ENCODE peak calls at places on chromosome 18, in seven cellular contexts. One of them, this sample, is unnamed.

GRCh38 chr18:65526099-65526498 is 224.7 kb upstream of the CDH7 start:
- DNase-seq in mesendoderm: no peak
- DNase-seq in IMR-90: no peak
- DNase-seq in H1: no peak
- DNase-seq in mesenchymal stem cell: no peak
- DNase-seq in trophoblast cell: no peak
- DNase-seq in H9: no peak
- DNase-seq in this sample: no peak

GRCh38 chr18:77346446-77346845 is 96.8 kb downstream of the GALR1 start:
- DNase-seq in IMR-90: no peak
- DNase-seq in mesendoderm: no peak
- DNase-seq in H9: no peak
- DNase-seq in mesenchymal stem cell: no peak
- DNase-seq in H1: no peak
- DNase-seq in trophoblast cell: no peak
- DNase-seq in this sample: no peak

GRCh38 chr18:66523219-66523991 is 80.5 kb downstream of the CDH19 start:
- DNase-seq in H1: no peak
- DNase-seq in mesenchymal stem cell: no peak
- DNase-seq in trophoblast cell: no peak
- DNase-seq in mesendoderm: no peak
- DNase-seq in IMR-90: no peak
- DNase-seq in H9: no peak
- DNase-seq in this sample: no peak

GRCh38 chr18:8868276-8868675 is 162.9 kb downstream of the MTCL1 start:
- DNase-seq in H9: no peak
- DNase-seq in trophoblast cell: no peak
- DNase-seq in IMR-90: no peak
- DNase-seq in mesendoderm: peak; percentile 89
- DNase-seq in mesenchymal stem cell: no peak
- DNase-seq in H1: no peak
- DNase-seq in this sample: no peak

GRCh38 chr18:22169011-22169888 is at the start of gene GATA6:
- DNase-seq in trophoblast cell: peak; percentile 89
- DNase-seq in H1: peak; percentile 80
- DNase-seq in IMR-90: peak; percentile 91
- DNase-seq in mesendoderm: peak; percentile 98
- DNase-seq in H9: peak; percentile 90
- DNase-seq in mesenchymal stem cell: peak; percentile 93
- DNase-seq in this sample: peak; percentile 73

GRCh38 chr18:22168360-22168921 is 948 bp upstream of the GATA6 start:
- DNase-seq in H9: peak; percentile 52
- DNase-seq in H1: no peak
- DNase-seq in mesendoderm: peak; percentile 90
- DNase-seq in IMR-90: no peak
- DNase-seq in trophoblast cell: peak; percentile 74
- DNase-seq in mesenchymal stem cell: peak; percentile 53
- DNase-seq in this sample: no peak

GRCh38 chr18:50628543-50628905 is 68.6 kb downstream of the MAPK4 start:
- DNase-seq in IMR-90: no peak
- DNase-seq in mesendoderm: no peak
- DNase-seq in trophoblast cell: no peak
- DNase-seq in mesenchymal stem cell: no peak
- DNase-seq in H9: no peak
- DNase-seq in H1: no peak
- DNase-seq in this sample: no peak

GRCh38 chr18:67875936-67876335 is 359.4 kb upstream of the DSEL start:
- DNase-seq in mesendoderm: no peak
- DNase-seq in mesenchymal stem cell: peak; percentile 63
- DNase-seq in trophoblast cell: no peak
- DNase-seq in H1: no peak
- DNase-seq in IMR-90: peak; percentile 45
- DNase-seq in H9: no peak
- DNase-seq in this sample: no peak

GRCh38 chr18:56148373-56148772 is 490.0 kb downstream of the TXNL1 start:
- DNase-seq in trophoblast cell: no peak
- DNase-seq in H9: no peak
- DNase-seq in mesenchymal stem cell: peak; percentile 30
- DNase-seq in IMR-90: peak; percentile 97
- DNase-seq in mesendoderm: peak; percentile 45
- DNase-seq in H1: no peak
- DNase-seq in this sample: no peak

GRCh38 chr18:77124452-77124922 is 8.1 kb downstream of the MBP start:
- DNase-seq in IMR-90: no peak
- DNase-seq in mesendoderm: peak; percentile 59
- DNase-seq in H9: no peak
- DNase-seq in trophoblast cell: no peak
- DNase-seq in mesenchymal stem cell: no peak
- DNase-seq in H1: no peak
- DNase-seq in this sample: no peak

GRCh38 chr18:7941533-7941932 is 374.4 kb downstream of the PTPRM start:
- DNase-seq in trophoblast cell: no peak
- DNase-seq in IMR-90: no peak
- DNase-seq in H9: no peak
- DNase-seq in H1: no peak
- DNase-seq in mesenchymal stem cell: no peak
- DNase-seq in mesendoderm: no peak
- DNase-seq in this sample: no peak

GRCh38 chr18:73118121-73118816 is 250.5 kb upstream of the NETO1 start:
- DNase-seq in mesenchymal stem cell: peak; percentile 79
- DNase-seq in mesendoderm: no peak
- DNase-seq in IMR-90: peak; percentile 72
- DNase-seq in H9: no peak
- DNase-seq in H1: no peak
- DNase-seq in trophoblast cell: peak; percentile 10
- DNase-seq in this sample: no peak

GRCh38 chr18:36419913-36420531 is 122.5 kb downstream of the FHOD3 start:
- DNase-seq in H9: no peak
- DNase-seq in mesendoderm: peak; percentile 34
- DNase-seq in trophoblast cell: peak; percentile 52
- DNase-seq in H1: no peak
- DNase-seq in IMR-90: peak; percentile 21
- DNase-seq in mesenchymal stem cell: no peak
- DNase-seq in this sample: no peak

GRCh38 chr18:26103579-26103978 is 13.2 kb upstream of the SS18 start:
- DNase-seq in trophoblast cell: peak; percentile 16
- DNase-seq in mesendoderm: peak; percentile 80
- DNase-seq in IMR-90: no peak
- DNase-seq in H9: peak; percentile 72
- DNase-seq in mesenchymal stem cell: no peak
- DNase-seq in H1: no peak
- DNase-seq in this sample: no peak

GRCh38 chr18:59697236-59697932 is at the start of gene CCBE1:
- DNase-seq in IMR-90: peak; percentile 71
- DNase-seq in mesenchymal stem cell: peak; percentile 64
- DNase-seq in mesendoderm: peak; percentile 79
- DNase-seq in H9: peak; percentile 86
- DNase-seq in H1: peak; percentile 49
- DNase-seq in trophoblast cell: peak; percentile 76
- DNase-seq in this sample: peak; percentile 81

GRCh38 chr18:2471523-2471922 is 99.8 kb downstream of the METTL4 start:
- DNase-seq in mesenchymal stem cell: no peak
- DNase-seq in IMR-90: no peak
- DNase-seq in H1: no peak
- DNase-seq in H9: no peak
- DNase-seq in mesendoderm: no peak
- DNase-seq in trophoblast cell: peak; percentile 9
- DNase-seq in this sample: no peak

GRCh38 chr18:54828986-54829385 is 709 bp downstream of the RAB27B start:
- DNase-seq in H1: no peak
- DNase-seq in mesenchymal stem cell: peak; percentile 56
- DNase-seq in H9: no peak
- DNase-seq in IMR-90: no peak
- DNase-seq in mesendoderm: no peak
- DNase-seq in trophoblast cell: no peak
- DNase-seq in this sample: no peak

GRCh38 chr18:24263078-24263477 is 124.2 kb downstream of the CABYR start:
- DNase-seq in H1: no peak
- DNase-seq in IMR-90: no peak
- DNase-seq in H9: no peak
- DNase-seq in mesendoderm: no peak
- DNase-seq in trophoblast cell: no peak
- DNase-seq in mesenchymal stem cell: no peak
- DNase-seq in this sample: no peak

GRCh38 chr18:27377251-27377650 is 192.1 kb upstream of the CHST9 start:
- DNase-seq in trophoblast cell: no peak
- DNase-seq in H1: no peak
- DNase-seq in mesenchymal stem cell: peak; percentile 25
- DNase-seq in H9: no peak
- DNase-seq in IMR-90: no peak
- DNase-seq in mesendoderm: peak; percentile 18
- DNase-seq in this sample: no peak

GRCh38 chr18:69747388-69747787 is 200.3 kb downstream of the CD226 start:
- DNase-seq in trophoblast cell: no peak
- DNase-seq in H9: no peak
- DNase-seq in mesendoderm: no peak
- DNase-seq in IMR-90: no peak
- DNase-seq in H1: no peak
- DNase-seq in mesenchymal stem cell: no peak
- DNase-seq in this sample: no peak

GRCh38 chr18:45945669-45946068 is 21.5 kb downstream of the EPG5 start:
- DNase-seq in mesendoderm: no peak
- DNase-seq in H9: no peak
- DNase-seq in H1: no peak
- DNase-seq in trophoblast cell: no peak
- DNase-seq in mesenchymal stem cell: no peak
- DNase-seq in IMR-90: no peak
- DNase-seq in this sample: no peak

GRCh38 chr18:27064673-27065072 is 120.4 kb downstream of the CHST9 start:
- DNase-seq in H1: no peak
- DNase-seq in mesenchymal stem cell: no peak
- DNase-seq in trophoblast cell: no peak
- DNase-seq in mesendoderm: no peak
- DNase-seq in H9: no peak
- DNase-seq in IMR-90: no peak
- DNase-seq in this sample: no peak

GRCh38 chr18:29164993-29165599 is 988.2 kb upstream of the CDH2 start:
- DNase-seq in mesenchymal stem cell: peak; percentile 82
- DNase-seq in trophoblast cell: peak; percentile 79
- DNase-seq in H9: no peak
- DNase-seq in IMR-90: peak; percentile 90
- DNase-seq in H1: no peak
- DNase-seq in mesendoderm: peak; percentile 80
- DNase-seq in this sample: no peak

DNA sequence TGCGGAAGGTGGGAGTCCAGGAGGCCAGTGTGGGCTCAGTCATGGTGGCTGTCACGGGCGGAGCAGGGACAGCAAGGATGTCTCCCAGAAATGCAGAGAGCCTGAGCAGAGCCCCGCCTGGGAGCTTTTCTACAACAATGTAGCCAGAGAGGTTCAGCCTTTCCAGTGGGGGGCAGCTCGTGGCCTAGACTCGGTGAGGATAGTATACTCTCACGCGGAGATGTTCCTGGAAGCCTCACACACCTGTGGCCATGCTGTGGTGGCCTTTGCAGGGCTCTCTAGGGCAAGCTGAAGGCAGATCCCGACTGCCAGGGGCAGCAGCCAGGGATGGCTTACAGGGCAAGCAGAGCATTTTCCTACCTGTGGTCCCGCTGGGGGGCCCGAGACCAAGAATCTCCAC is 244.1 kb downstream of the LDLRAD4 start:
- DNase-seq in IMR-90: no peak
- DNase-seq in mesenchymal stem cell: no peak
- DNase-seq in trophoblast cell: no peak
- DNase-seq in H1: no peak
- DNase-seq in mesendoderm: no peak
- DNase-seq in H9: no peak
- DNase-seq in this sample: no peak
- H3K4me1 ChIP-seq in IMR-90: no peaks in the 10 kb centered on the region
- H3K4me1 ChIP-seq in mesenchymal stem cell: no peaks in the 10 kb centered on the region
- H3K4me1 ChIP-seq in trophoblast cell: no peaks in the 10 kb centered on the region
- H3K4me1 ChIP-seq in H1: no peaks in the 10 kb centered on the region
- H3K4me1 ChIP-seq in mesendoderm: no peaks in the 10 kb centered on the region
- H3K4me1 ChIP-seq in H9: peaks cover 2% of the 10 kb centered on the region
- H3K4me1 ChIP-seq in this sample: no peaks in the 10 kb centered on the region

GRCh38 chr18:3597159-3597977 is 147.4 kb downstream of the TGIF1 start:
- DNase-seq in trophoblast cell: no peak
- DNase-seq in IMR-90: peak; percentile 22
- DNase-seq in H9: no peak
- DNase-seq in H1: no peak
- DNase-seq in mesendoderm: no peak
- DNase-seq in mesenchymal stem cell: peak; percentile 29
- DNase-seq in this sample: no peak
- H2BK120ac ChIP-seq in trophoblast cell: peak overlapping the region; percentile 83
- H2BK120ac ChIP-seq in IMR-90: peak overlapping the region; percentile 97
- H2BK120ac ChIP-seq in H9: no peak overlapping the region
- H2BK120ac ChIP-seq in H1: peak overlapping the region; percentile 74
- H2BK120ac ChIP-seq in mesendoderm: peak overlapping the region; percentile 21
- H2BK120ac ChIP-seq in mesenchymal stem cell: no peak overlapping the region
- H2BK120ac ChIP-seq in this sample: no peak overlapping the region

DNA sequence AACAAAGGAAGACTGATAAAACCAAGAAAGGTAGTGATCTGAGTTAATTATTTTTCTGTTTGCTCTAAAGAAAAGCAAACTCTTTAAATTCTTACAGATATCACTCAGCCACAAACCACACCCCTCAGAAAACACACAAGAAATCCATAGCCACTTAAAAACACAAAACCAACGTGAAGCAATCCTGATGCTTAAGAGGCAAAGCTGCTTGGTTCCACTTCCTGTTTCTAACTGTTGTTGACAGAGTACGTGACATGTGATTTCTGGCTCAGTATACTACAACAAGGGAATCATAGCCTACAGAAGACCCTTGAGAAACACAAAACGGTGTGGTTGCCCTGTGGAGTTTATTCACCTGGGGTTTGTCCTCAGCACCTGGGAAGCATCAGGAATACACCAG is 240.9 kb upstream of the APCDD1 start:
- DNase-seq in mesendoderm: peak; percentile 27
- DNase-seq in IMR-90: peak; percentile 33
- DNase-seq in trophoblast cell: peak; percentile 33
- DNase-seq in H9: no peak
- DNase-seq in H1: no peak
- DNase-seq in mesenchymal stem cell: peak; percentile 84
- DNase-seq in this sample: no peak
- H3K4me1 ChIP-seq in mesendoderm: no peaks in the 10 kb centered on the region
- H3K4me1 ChIP-seq in IMR-90: no peaks in the 10 kb centered on the region
- H3K4me1 ChIP-seq in trophoblast cell: no peaks in the 10 kb centered on the region
- H3K4me1 ChIP-seq in H9: no peaks in the 10 kb centered on the region
- H3K4me1 ChIP-seq in H1: no peaks in the 10 kb centered on the region
- H3K4me1 ChIP-seq in mesenchymal stem cell: no peaks in the 10 kb centered on the region
- H3K4me1 ChIP-seq in this sample: peaks cover 6% of the 10 kb centered on the region

DNA sequence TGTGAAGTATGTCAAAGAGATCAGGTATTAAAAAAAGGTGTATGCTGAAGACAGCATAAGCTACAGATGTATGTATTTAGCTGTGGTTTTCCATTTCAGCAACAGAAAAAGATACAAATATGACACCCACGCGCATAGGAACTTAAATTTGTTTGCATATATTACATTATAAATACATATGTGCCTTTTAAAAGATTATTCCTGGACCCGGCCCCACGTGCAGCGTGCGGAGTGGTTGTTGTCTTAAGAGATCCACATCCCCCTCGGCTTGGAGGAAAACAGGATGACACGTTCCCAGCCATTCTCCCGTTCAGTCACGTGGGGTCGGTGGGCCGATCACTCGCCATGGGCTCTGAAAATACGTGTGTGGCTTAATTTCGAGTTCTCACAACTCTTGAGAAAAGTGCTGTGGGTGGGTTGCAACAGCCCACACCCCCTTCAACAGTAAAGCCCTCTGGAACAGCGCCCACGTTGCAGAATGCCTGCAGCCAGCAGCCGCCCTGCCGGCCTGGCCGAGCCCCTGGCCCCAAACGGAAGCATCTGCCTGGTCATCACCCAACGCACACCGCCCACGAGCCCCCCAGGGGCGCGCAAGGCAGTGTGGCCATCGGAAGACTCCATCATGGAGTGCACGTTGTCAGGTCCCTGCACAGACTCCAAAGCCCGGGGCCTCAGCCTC is 18.6 kb upstream of the KCNG2 start:
- DNase-seq in trophoblast cell: no peak
- DNase-seq in mesenchymal stem cell: no peak
- DNase-seq in IMR-90: no peak
- DNase-seq in mesendoderm: no peak
- DNase-seq in H1: no peak
- DNase-seq in H9: no peak
- DNase-seq in this sample: no peak
- H2BK120ac ChIP-seq in trophoblast cell: no peak overlapping the region
- H2BK120ac ChIP-seq in mesenchymal stem cell: no peak overlapping the region
- H2BK120ac ChIP-seq in IMR-90: no peak overlapping the region
- H2BK120ac ChIP-seq in mesendoderm: no peak overlapping the region
- H2BK120ac ChIP-seq in H1: no peak overlapping the region
- H2BK120ac ChIP-seq in H9: no peak overlapping the region
- H2BK120ac ChIP-seq in this sample: no peak overlapping the region